ENCODE peak calls at places on chromosomes 1 and 21, in seven cellular contexts. Q is adrenal gland, C is transverse colon, Y is GM12878, Z is tibial nerve, A is uterus, P is heart left ventricle. U is an unnamed sample.

GRCh38 chr1:71311396-71311795 is 230.6 kb upstream of the ZRANB2 start:
- DNase-seq in Q (no peak), A (no peak), Z (no peak), C (no peak), P (no peak), Y (no peak), U (no peak)

GRCh38 chr1:194717941-194718340 is 1531.5 kb upstream of the B3GALT2 start:
- DNase-seq in Q (no peak), P (no peak), C (no peak), Z (no peak), Y (no peak), A (no peak), U (no peak)

GRCh38 chr1:193884848-193885558 is 698.6 kb upstream of the B3GALT2 start:
- DNase-seq in P (no peak), Y (no peak), A (no peak), Q (no peak), Z (no peak), C (no peak), U (no peak)

GRCh38 chr1:198577444-198577843 is 37.0 kb upstream of the ATP6V1G3 start:
- DNase-seq in A (no peak), Z (no peak), P (no peak), C (no peak), Y (no peak), Q (no peak), U (no peak)

GRCh38 chr1:15722836-15723542 is 13.1 kb upstream of the SLC25A34 start:
- DNase-seq in P (no peak), C (no peak), A (no peak), Q (no peak), Z (no peak), Y (no peak), U (no peak)

GRCh38 chr1:61741682-61742619 is at the start of gene PATJ:
- DNase-seq in P (peak), A (peak), C (peak), Z (peak), Q (peak), Y (no peak), U (peak)

GRCh38 chr1:20439282-20439681 is 46.7 kb downstream of the CAMK2N1 start:
- DNase-seq in Q (no peak), A (no peak), Y (no peak), C (no peak), Z (no peak), P (no peak), U (no peak)

GRCh38 chr21:36769051-36769867 is 70.3 kb downstream of the SIM2 start:
- DNase-seq in C (no peak), Z (no peak), P (no peak), Y (no peak), Q (peak), A (no peak), U (no peak)

GRCh38 chr1:115076384-115076906 is 12.9 kb downstream of the TSPAN2 start:
- DNase-seq in P (no peak), C (no peak), A (no peak), Q (no peak), Z (no peak), Y (no peak), U (no peak)

DNA sequence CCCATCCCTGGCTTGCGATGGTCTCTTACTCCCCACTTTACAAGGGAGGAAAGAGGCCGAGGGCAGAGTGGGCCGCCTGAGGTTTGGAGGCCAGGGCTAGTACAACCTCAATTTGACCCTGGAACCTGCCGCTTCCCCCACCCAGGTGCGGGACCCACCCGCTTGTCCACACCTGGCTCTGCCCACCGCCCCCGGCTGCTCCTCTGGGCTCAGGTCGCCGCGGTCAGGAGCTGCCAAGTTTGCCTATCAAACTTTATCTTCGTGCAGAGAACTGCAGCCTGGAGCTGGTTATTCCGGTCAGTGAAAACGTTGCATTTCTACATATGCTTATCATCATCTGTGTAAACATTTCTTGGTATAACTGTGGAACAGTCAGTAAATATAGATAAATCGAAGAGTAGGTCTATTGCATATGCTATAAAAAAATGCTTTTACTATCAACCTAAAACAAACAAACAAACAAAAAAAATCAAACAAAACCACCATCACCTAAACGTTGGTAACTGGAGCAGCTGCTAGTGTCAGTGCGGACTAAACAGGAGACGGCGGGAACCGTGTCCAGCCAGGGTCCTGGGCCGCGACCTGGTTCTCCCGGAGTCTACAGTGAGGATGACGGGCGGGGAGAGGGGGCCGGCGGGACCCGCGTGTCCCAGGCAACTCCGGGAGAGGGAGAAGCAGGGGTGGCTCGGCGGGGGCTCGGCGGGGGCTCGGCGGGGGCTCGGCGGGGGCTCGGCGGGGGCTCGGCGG is 906 bp upstream of the ADARB1 start:
- DNase-seq in Q (no peak), A (peak), P (no peak), Z (no peak), C (peak), Y (no peak), U (peak)
- TF ChIP-seq POLR2A in Q (no peak), A (no peak), P (no peak), Z (no peak), C (no peak), Y (no peak), U (no peak)

DNA sequence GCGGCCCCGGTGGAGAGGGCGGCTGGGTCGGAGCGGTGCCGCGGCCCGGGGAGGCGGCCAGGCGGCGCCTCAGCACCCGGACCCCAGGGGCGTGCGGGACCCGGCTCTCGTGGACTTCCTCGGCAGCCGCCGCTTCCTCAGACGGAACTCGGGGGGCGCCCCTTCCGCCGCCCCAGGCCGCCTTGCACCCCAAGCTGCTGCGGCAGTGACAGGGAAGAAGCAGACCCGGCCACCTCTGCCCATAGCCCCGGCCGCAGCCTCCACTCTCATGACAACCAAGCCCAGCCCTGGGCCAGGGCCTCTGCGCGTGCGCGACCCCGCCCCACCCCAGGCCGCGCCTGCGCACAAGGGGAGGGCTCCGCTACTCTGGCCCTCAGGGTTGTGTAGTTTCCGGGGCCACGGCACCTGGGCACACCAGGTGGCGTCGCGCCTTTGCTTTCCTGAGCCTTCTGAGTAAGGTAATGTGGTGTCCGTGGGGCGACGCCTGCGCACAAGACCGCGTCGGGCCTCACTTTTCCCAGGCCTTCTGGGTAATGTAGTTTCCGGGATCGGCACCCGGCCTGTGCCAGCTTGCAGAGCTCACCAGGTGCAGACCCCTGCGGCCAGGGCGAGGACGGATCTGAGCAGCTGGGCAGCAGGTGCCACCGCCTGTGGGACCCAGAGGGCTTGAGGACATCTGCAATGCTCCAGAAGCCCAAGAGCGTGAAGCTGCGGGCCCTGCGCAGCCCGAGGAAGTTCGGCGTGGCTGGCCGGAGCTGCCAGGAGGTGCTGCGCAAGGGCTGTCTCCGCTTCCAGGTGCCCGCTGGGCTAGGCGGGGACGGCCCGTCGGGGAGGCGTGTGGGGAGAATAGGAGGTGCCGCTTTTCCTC is at the start of the genes CEP104 and DFFB:
- DNase-seq in P (peak), A (peak), Y (peak), Z (peak), C (peak), Q (peak), U (peak)
- TF ChIP-seq POLR2A in P (no peak), A (peak), Y (peak), Z (peak), C (peak), Q (peak), U (peak)

DNA sequence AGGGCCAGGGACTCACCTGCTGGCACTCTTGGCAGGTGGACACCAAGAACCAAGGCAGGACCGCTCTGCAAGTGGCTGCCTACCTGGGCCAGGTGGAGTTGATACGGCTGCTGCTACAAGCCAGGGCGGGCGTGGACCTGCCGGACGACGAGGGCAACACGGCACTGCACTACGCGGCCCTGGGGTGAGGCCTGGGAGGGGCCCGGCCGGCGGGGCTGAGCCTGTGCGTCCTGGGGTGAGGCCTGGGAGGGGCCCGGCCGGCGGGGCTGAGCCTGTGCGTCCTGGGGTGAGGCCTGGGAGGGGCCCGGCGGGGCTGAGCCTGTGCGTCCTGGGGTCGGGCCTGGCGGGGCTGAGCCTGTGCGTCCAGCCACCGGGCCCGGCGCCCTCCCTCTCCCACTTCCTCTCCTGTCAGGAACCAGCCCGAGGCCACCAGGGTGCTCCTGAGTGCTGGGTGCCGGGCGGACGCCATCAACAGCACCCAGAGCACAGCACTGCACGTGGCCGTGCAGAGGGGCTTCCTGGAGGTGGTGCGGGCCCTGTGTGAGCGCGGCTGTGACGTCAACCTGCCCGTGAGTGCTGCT is 4.6 kb upstream of the MMP23B start:
- DNase-seq in Z (no peak), C (peak), Q (no peak), P (no peak), A (no peak), Y (no peak), U (no peak)
- TF ChIP-seq POLR2A in Z (no peak), C (peak), Q (no peak), P (no peak), A (no peak), Y (no peak), U (no peak)

GRCh38 chr1:206878456-206878855 is 13.0 kb downstream of the IL20 start:
- DNase-seq in P (no peak), Z (no peak), Q (no peak), C (no peak), Y (no peak), A (no peak), U (no peak)
- TF ChIP-seq POLR2A in P (no peak), Z (no peak), Q (no peak), C (no peak), Y (no peak), A (no peak), U (no peak)

U was measured in H54.